ENCODE peak calls at places on chromosomes 3 and 15, in four cellular contexts. M is BE2C, C is AG09309, R is epithelial cell of esophagus. X is an unnamed sample.

GRCh38 chr15:68800875-68801274 is 19.8 kb downstream of the ANP32A start:
- DNase-seq in M (no peak), C (no peak), R (no peak), X (no peak)

GRCh38 chr3:167184511-167184910 is 195.6 kb downstream of the ZBBX start:
- DNase-seq in M (no peak), C (no peak), R (no peak), X (peak)

GRCh38 chr15:25268166-25268565 is 170.7 kb downstream of the UBE3A start:
- DNase-seq in M (no peak), C (no peak), R (peak), X (no peak)

GRCh38 chr3:151468284-151468917 is 7.5 kb upstream of the IGSF10 start:
- DNase-seq in M (peak), C (no peak), R (peak), X (peak)

GRCh38 chr15:49270541-49271421 is 100.7 kb downstream of the GALK2 start:
- DNase-seq in M (no peak), C (peak), R (peak), X (peak)

GRCh38 chr3:62201438-62202035 is 171.8 kb downstream of the FEZF2 start:
- DNase-seq in M (peak), C (peak), R (peak), X (no peak)

GRCh38 chr15:70892912-70893560 is 410 bp downstream of the LRRC49 start:
- DNase-seq in M (peak), C (no peak), R (peak), X (no peak)

GRCh38 chr3:55487376-55488241 is 503 bp upstream of the WNT5A start:
- DNase-seq in M (no peak), C (no peak), R (peak), X (peak)

GRCh38 chr15:52243697-52244555 is 51.7 kb downstream of the MYO5C start:
- DNase-seq in M (no peak), C (no peak), R (no peak), X (no peak)

GRCh38 chr15:65132841-65133549 is 613 bp downstream of the PDCD7 start:
- DNase-seq in M (peak), C (no peak), R (peak), X (peak)

GRCh38 chr3:114504941-114505632 is 211.3 kb downstream of the TIGIT start:
- DNase-seq in M (no peak), C (no peak), R (peak), X (no peak)

GRCh38 chr3:12588674-12589054 is 31.8 kb downstream of the MKRN2 start:
- DNase-seq in M (no peak), C (no peak), R (no peak), X (no peak)

GRCh38 chr3:33364531-33365128 is 75.6 kb downstream of the UBP1 start:
- DNase-seq in M (no peak), C (peak), R (no peak), X (no peak)

GRCh38 chr3:140842984-140843649 is 98.5 kb upstream of the SLC25A36 start:
- DNase-seq in M (no peak), C (no peak), R (no peak), X (no peak)

DNA sequence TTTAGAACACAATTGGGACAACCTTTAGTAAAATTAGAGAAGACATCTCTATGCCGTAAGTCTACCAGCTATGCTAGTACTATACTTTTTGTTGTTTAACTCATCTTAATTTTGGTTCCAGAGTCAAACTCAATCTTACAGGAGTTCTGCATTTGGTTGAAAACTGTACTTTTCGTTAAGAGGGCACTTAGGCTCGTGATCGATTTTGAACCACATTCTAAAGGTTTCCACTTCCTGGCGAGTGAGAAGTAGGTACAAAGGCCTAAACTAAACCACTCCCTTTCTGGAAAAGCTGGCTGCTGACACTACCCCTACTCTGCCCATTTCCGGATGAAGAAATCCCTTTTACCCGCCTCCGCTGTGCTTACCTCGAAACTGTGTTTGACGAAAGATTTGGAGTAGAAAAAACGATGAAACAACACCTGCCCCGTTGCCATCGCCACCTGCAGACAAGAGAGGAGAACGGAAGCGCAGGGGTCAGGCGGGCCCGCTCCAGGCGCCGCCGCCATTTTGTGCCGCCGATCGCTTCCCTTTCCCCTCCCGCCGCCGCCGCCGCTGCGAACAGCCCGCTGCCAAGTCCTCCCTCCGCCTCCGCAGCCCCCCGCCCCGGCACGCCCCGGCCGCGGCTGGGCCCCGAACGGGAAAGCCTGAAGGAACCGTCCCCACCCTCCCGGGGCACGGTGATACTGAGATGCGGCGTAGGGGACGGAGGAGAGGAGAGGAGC is 748 bp downstream of the CCNL1 start:
- DNase-seq in M (peak), C (no peak), R (peak), X (peak)
- TF ChIP-seq CTCF in M (peak), C (peak), R (no peak), X (peak)

GRCh38 chr3:57855943-57856342 is 99.8 kb downstream of the SLMAP start:
- DNase-seq in M (no peak), C (no peak), R (peak), X (no peak)

GRCh38 chr3:57851304-57851703 is 95.2 kb downstream of the SLMAP start:
- DNase-seq in M (no peak), C (no peak), R (no peak), X (no peak)

GRCh38 chr3:57852896-57853295 is 96.8 kb downstream of the SLMAP start:
- DNase-seq in M (no peak), C (no peak), R (peak), X (no peak)

GRCh38 chr3:57855281-57855680 is 99.2 kb downstream of the SLMAP start:
- DNase-seq in M (no peak), C (no peak), R (peak), X (no peak)

DNA sequence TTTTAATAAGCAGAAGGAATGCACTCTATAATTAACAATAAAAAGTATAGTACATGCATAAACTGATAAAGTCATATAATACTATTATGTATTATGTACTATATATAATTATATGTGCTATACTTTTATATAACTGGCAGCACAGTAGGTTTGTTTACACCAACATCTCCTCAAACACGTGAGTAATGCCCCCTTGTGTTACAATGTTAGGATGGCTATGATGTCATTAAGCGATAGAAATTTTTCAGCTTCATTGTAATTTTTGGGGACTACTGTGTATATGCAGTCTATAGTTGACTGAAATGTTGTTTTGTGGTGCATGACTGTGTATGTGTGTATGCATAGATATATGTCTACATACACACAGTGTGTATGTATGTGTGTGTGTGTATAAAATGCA is 100.6 kb downstream of the SLMAP start:
- DNase-seq in M (no peak), C (no peak), R (peak), X (no peak)
- TF ChIP-seq CTCF in M (peak), C (peak), R (no peak), X (no peak)

DNA sequence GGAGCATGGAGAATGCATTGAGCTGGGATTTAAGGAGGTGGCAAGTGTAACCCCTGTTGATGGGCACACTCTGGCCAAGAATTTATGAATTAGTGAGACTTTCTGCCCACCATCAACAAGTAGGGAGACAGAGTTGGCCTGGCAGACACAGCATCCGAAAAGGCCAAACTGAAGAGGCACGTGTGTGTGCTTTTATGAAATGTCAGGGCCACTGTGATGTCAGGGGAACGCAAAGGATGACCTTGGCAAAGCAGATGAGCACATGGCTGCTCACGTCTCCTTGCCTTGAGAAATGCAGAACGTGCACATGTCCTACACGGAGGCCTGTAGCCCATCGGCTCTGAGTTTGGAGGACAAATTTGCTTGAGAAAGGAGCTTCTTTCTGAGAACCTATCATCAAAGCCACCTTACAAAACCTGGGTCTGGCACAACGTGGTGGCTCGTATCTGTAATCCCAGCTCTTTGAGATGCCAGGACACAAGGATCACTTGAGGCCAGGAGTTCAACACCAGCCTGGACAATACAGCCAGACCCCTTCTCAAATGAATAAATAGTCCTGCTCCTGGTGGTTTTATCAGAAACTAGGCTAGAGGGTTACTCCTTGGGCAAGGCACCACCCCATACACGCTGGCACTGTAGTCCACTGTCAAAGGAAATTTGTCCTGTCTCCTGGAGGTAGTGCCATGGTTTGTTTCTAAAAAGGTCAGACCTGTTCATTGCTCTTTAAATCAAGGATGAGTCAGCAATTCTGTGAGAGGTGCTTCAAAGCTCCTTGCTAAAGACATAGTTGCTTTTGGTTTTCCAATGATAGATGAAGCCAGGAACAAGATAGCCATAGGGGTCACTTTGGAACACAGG is 942 bp upstream of the SH3BP5 start:
- DNase-seq in M (no peak), C (no peak), R (peak), X (no peak)
- TF ChIP-seq CTCF in M (no peak), C (no peak), R (no peak), X (no peak)

GRCh38 chr3:16668776-16669545 is 63.7 kb upstream of the DAZL start:
- DNase-seq in M (no peak), C (no peak), R (no peak), X (no peak)

GRCh38 chr3:16675805-16676204 is 70.6 kb upstream of the DAZL start:
- DNase-seq in M (no peak), C (no peak), R (no peak), X (no peak)

GRCh38 chr3:16670191-16670590 is 65.0 kb upstream of the DAZL start:
- DNase-seq in M (no peak), C (no peak), R (no peak), X (no peak)

GRCh38 chr3:16671690-16672089 is 66.5 kb upstream of the DAZL start:
- DNase-seq in M (no peak), C (no peak), R (no peak), X (no peak)

DNA sequence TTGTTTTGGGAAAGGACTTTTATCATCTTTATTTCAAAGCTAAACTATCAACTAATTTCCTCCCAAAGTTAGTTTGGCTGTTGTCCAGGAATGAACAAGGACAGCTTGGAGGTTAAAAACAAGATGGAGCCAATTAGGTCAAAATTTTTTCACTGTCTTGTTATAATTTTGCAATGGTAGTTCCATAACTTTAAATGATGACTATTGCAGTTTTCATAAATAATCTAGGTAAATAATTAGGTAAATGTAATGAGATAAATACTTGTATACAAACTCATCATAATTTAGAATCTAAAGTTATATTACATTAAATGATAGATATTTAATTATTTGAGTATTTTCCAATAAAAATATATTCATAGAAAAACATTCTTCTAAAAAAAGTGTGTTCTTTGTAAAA is 68.3 kb upstream of the DAZL start:
- DNase-seq in M (no peak), C (no peak), R (no peak), X (no peak)
- TF ChIP-seq CTCF in M (no peak), C (no peak), R (no peak), X (no peak)

DNA sequence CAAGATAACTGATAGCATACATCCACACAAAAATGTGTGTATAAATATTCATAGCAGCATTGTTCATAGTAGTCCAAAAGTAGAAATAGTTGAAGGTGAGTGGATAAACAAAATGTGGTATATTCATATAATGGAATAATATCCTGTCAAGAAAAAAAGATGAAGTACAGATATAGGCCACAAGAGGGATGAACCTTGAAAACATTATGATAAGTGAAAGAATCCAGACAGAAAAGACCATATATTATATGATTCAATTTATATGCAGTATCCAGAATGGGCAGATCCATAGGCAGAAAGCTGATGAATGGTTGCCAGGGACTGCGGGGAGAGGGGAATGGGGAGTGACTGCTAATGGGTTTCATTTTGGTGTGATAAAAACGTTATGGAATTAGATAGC is 54.3 kb upstream of the TNIK start:
- DNase-seq in M (no peak), C (no peak), R (no peak), X (no peak)
- TF ChIP-seq CTCF in M (peak), C (no peak), R (no peak), X (no peak)

GRCh38 chr3:18236726-18237125 is 188.4 kb downstream of the SATB1 start:
- DNase-seq in M (no peak), C (no peak), R (no peak), X (no peak)
- TF ChIP-seq CTCF in M (no peak), C (no peak), R (no peak), X (no peak)

GRCh38 chr15:29613951-29614382 is 208.3 kb downstream of the TJP1 start:
- DNase-seq in M (peak), C (no peak), R (peak), X (peak)
- TF ChIP-seq CTCF in M (peak), C (peak), R (peak), X (no peak)

DNA sequence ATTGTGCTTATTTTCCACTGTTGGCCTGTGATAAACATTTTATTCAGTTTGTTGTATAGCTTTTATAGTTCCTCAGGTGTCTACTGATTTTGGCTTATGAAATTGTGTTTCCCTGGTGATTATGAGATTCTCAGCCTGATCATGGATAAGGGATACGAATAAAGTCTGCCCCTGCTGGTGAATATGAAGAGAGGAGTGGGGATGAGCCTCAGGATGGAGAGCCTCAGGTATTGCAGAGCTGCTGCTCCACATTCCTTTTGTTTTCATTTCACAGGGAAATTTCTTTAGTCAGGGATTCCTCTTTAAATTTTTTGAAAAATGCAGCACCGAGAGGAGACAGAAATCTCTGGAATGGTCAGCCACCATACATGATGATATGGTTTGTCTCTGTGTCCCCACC is 14.7 kb upstream of the RAB6B start:
- DNase-seq in M (no peak), C (no peak), R (peak), X (no peak)
- TF ChIP-seq CTCF in M (peak), C (peak), R (peak), X (no peak)

X was measured in body of pancreas.